ENCODE peak calls at places on chromosomes 13 and 19, in four cellular contexts. D is AG09319, M is choroid plexus epithelial cell, S is mammary epithelial cell. V is an unnamed sample.

GRCh38 chr19:38868551-38868950 is 9.5 kb downstream of the RINL start:
- DNase-seq in D (no peak), M (no peak), S (no peak), V (no peak)

GRCh38 chr13:113002206-113002821 is 33.3 kb downstream of the MCF2L start:
- DNase-seq in D (no peak), M (no peak), S (no peak), V (no peak)

GRCh38 chr13:78147905-78148304 is 229.3 kb upstream of the EDNRB start:
- DNase-seq in D (no peak), M (peak), S (peak), V (peak)

GRCh38 chr13:20190481-20191310 is 2.0 kb downstream of the GJB2 start:
- DNase-seq in D (no peak), M (peak), S (peak), V (no peak)

GRCh38 chr19:55638864-55639359 is 1.9 kb upstream of the ZNF580 start:
- DNase-seq in D (no peak), M (peak), S (no peak), V (no peak)

GRCh38 chr13:102854675-102855074 is 8.8 kb downstream of the ERCC5 start:
- DNase-seq in D (no peak), M (no peak), S (no peak), V (no peak)

GRCh38 chr19:8640402-8641004 is 10.1 kb downstream of the NFILZ start:
- DNase-seq in D (no peak), M (no peak), S (no peak), V (no peak)

GRCh38 chr19:10660346-10660745 is 6.2 kb downstream of the ILF3 start:
- DNase-seq in D (no peak), M (no peak), S (no peak), V (no peak)

GRCh38 chr13:21613791-21614190 is 9.8 kb upstream of the MICU2 start:
- DNase-seq in D (no peak), M (no peak), S (no peak), V (no peak)

GRCh38 chr19:33449799-33450198 is 71.8 kb downstream of the PEPD start:
- DNase-seq in D (no peak), M (no peak), S (no peak), V (no peak)

GRCh38 chr19:50025794-50026549 is at the start of gene ZNF473:
- DNase-seq in D (peak), M (peak), S (peak), V (peak)

GRCh38 chr19:51351266-51351990 is 9.5 kb upstream of the VSIG10L start:
- DNase-seq in D (no peak), M (no peak), S (no peak), V (no peak)

GRCh38 chr13:57630661-57631606 is 610 bp upstream of the PCDH17 start:
- DNase-seq in D (no peak), M (no peak), S (peak), V (peak)

GRCh38 chr13:74301200-74302063 is 167.2 kb upstream of the KLF12 start:
- DNase-seq in D (no peak), M (peak), S (no peak), V (no peak)

GRCh38 chr13:40974460-40975407 is 44.4 kb downstream of the ELF1 start:
- DNase-seq in D (no peak), M (peak), S (peak), V (no peak)

GRCh38 chr13:80132741-80133601 is 208.0 kb downstream of the SPRY2 start:
- DNase-seq in D (no peak), M (peak), S (peak), V (no peak)

DNA sequence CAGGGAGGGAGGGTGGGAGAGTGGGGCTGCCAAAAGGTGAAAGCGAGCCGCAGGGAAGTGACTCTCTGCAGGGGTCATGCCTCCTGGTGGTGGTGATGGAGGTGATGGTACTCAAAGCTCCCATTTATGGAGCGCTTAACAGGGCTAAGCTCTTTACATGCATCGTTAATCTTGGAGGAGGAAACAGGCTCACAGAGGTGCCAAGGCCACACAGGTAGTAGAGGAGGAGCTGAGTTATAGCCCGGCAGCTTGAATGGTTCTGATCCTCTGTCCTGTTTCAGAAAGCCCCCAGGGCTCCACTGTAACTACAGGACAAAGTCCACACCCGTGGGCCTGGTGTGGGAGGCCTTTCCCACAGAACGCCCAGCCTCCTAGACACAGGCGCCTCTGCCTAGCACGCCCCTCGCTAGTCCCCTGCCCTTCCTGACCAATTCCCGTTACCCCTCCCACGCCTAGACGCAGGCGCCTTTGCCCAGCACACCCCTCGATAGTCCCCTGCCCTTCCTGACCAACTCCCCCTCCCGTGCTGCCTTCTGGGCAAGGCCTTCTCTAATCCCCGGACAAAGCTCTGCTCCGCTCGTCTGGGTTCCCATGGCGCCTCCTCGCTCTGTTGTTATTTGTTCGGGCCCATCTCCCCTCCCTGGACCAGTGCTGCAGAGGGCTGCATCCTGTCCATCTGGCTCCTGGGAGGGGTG is 10.8 kb downstream of the PPP1R37 start:
- DNase-seq in D (no peak), M (no peak), S (no peak), V (no peak)
- TF ChIP-seq CTCF in D (no peak), M (peak), S (no peak), V (no peak)

GRCh38 chr19:58374200-58374599 is 6.6 kb downstream of the ZNF837 start:
- DNase-seq in D (no peak), M (peak), S (no peak), V (no peak)

GRCh38 chr19:58367698-58368454 is 5.3 kb upstream of the ZNF497 start:
- DNase-seq in D (no peak), M (no peak), S (no peak), V (no peak)

GRCh38 chr19:58366576-58367430 is 4.3 kb upstream of the ZNF497 start:
- DNase-seq in D (no peak), M (no peak), S (no peak), V (no peak)

GRCh38 chr19:58368561-58369360 is 6.2 kb upstream of the ZNF497 start:
- DNase-seq in D (no peak), M (no peak), S (no peak), V (no peak)

DNA sequence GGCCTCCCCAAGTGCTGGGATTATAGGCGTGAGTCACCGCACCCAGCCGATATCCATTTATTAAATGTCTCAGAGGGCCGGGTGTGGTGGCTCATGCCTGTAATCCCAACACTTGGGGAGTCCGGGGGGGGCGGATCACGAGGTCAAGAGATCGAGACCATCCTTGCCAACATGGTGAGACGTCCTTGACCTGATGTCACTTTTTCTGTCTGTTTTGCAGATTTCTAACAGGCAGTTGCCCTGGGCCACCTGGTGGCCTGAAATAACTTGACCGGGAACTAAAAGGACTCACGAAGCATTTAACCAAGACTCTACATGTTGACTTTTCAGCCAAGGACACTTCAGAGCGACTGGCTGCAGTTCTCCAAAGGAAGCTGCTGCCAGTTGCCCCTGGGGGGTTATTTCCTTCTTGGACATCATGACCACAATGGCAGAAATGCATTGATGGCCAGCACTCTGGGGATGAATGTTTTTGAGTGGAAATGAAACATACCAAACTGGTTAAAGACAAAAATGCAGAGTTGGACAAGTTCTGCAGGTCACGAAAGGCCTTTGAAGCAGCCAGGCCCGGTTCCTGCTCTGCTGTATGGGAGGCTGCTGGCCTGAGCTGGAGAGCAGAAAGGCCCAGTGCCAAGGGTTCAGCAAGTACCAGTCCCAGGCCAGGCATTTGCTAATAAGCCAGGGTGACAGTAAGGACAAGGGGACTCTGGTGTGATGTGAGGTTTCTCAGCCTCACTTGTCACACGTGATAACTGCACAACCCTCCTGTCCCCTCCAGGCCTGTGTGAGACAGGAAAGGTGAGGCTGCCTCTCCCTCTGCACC is 8.3 kb downstream of the ZNF837 start:
- DNase-seq in D (no peak), M (no peak), S (no peak), V (no peak)
- TF ChIP-seq CTCF in D (no peak), M (peak), S (no peak), V (no peak)

GRCh38 chr19:53912653-53913052 is 3.6 kb downstream of the CACNG7 start:
- DNase-seq in D (no peak), M (no peak), S (no peak), V (no peak)
- TF ChIP-seq CTCF in D (peak), M (peak), S (no peak), V (peak)

DNA sequence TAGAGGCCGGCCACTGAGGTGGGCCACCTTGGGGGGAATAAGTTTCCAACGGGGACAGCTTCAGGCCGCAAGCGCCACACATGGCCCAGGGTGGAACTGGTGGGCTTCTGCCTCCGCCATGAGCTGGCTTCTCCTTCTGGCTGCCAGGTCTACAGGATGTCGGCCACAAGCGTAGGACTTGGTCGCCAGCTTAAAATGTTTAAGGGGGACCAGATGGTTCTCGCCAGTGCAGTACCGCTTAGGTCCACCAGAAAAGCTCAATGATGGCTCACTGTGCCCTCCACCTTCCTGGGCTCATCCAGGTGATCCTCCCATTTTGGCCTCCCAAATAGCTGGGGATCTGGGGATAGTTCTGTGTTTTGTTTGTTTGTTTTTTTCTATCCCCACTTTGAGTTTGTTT is 38.7 kb upstream of the ZNF254 start:
- DNase-seq in D (no peak), M (no peak), S (no peak), V (no peak)
- TF ChIP-seq CTCF in D (no peak), M (peak), S (no peak), V (peak)

DNA sequence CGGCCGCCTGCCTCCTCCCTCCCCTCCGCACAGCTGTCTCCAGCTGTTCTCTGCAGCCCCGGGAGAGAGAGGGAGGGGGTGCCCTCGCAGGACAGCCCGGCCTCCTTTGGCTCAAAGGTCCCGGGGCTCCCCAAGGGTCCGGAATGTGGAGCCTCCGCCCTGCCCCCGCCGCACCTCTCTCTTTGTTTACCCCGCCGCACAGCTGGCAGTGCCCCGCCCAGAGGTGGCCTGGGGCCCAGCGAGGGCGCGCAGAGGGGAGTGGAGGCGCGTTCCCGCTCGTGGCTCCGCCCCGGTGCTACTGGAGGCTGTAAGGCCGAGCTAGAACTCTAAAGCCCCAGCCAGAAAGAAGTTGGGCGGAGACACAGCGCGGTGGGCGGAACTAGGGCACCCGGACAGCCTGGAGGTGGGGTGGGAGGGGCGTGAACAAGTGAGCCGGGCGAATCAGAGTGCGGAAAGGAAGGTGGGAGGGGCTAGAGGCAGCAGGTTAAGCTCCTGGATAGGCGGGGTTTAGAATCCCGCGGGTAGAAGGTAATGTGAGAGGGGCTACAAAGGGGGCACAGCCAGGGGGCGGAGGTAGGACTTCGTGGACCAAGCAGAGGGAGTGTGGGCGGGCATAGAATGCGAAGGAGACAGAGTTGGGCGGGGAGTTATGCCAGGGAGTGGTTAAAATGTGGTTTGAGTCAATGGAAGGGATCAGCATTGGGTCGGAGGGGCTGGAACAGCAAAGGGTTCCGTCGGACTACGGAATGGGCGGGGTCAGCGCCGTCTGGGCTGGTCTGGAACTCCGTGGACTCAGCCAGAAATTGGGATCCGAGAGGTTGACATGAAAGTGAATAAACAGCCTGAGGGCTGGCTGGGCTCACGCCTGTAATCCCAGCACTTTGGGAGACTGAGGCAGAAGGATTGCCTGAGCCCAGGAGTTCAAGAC is 2.8 kb downstream of the LTBP4 start:
- DNase-seq in D (peak), M (peak), S (peak), V (peak)
- TF ChIP-seq CTCF in D (no peak), M (no peak), S (no peak), V (no peak)

GRCh38 chr19:54577334-54577733 is 3.7 kb downstream of the LILRA2 start:
- DNase-seq in D (no peak), M (no peak), S (no peak), V (no peak)
- TF ChIP-seq CTCF in D (no peak), M (no peak), S (no peak), V (no peak)

DNA sequence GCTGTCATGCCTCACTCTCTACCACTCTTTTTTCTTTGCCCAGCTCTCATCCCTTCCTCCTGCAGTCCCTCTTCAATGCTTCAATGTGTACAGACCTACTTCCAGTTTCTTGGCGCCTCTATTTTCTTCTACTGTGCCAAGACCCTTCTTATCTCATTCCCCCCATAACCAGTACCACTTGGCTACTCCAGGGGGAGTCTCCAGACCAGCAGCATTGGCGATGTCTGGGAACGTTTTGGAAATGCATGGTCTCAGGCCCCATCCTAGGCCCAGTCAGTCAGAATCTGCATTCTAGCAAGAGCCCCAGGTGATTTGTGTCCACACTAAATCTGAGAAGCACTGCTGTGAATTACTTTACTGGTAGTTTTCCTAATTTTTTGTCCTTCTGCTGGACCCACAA is 198.2 kb downstream of the SLC7A1 start:
- DNase-seq in D (no peak), M (no peak), S (no peak), V (no peak)
- TF ChIP-seq CTCF in D (no peak), M (peak), S (no peak), V (peak)

V was measured in astrocyte of the cerebellum.